ENCODE peak calls at places on chromosomes 13 and 19, in seven cellular contexts. A, T, S, Y, H, P and U are unnamed samples.

GRCh38 chr13:30845297-30846214 is 60.5 kb upstream of the MEDAG start:
- DNase-seq in A (no peak), T (no peak), S (no peak), Y (no peak), H (peak; percentile 63), P (no peak), U (no peak)

GRCh38 chr19:5718579-5719273 is 1.2 kb downstream of the LONP1 start:
- DNase-seq in A (peak; percentile 56), T (no peak), S (peak; percentile 35), Y (no peak), H (peak; percentile 85), P (no peak), U (peak; percentile 67)

GRCh38 chr19:40810160-40810559 is 11.2 kb downstream of the EGLN2 start:
- DNase-seq in A (no peak), T (no peak), S (no peak), Y (no peak), H (no peak), P (no peak), U (no peak)

GRCh38 chr13:74889321-74889720 is 592.6 kb downstream of the TBC1D4 start:
- DNase-seq in A (no peak), T (no peak), S (no peak), Y (no peak), H (no peak), P (no peak), U (no peak)

GRCh38 chr19:290539-291521 is at the start of gene PLPP2:
- DNase-seq in A (peak; percentile 10), T (peak; percentile 86), S (no peak), Y (peak; percentile 51), H (no peak), P (peak; percentile 76), U (no peak)

GRCh38 chr13:29676535-29676934 is 81.0 kb upstream of the SLC7A1 start:
- DNase-seq in A (no peak), T (no peak), S (no peak), Y (no peak), H (no peak), P (no peak), U (peak; percentile 49)

GRCh38 chr19:27748551-27749152 is 1464.3 kb downstream of the UQCRFS1 start:
- DNase-seq in A (no peak), T (no peak), S (no peak), Y (no peak), H (no peak), P (no peak), U (no peak)

GRCh38 chr19:13441810-13442512 is 64.3 kb downstream of the CACNA1A start:
- DNase-seq in A (no peak), T (peak; percentile 90), S (no peak), Y (peak; percentile 91), H (peak; percentile 83), P (no peak), U (peak; percentile 14)

GRCh38 chr19:35557539-35558399 is 5.7 kb downstream of the ATP4A start:
- DNase-seq in A (peak; percentile 45), T (peak; percentile 95), S (peak; percentile 20), Y (peak; percentile 95), H (peak; percentile 84), P (peak; percentile 15), U (no peak)

GRCh38 chr13:102710261-102710679 is 15.4 kb upstream of the METTL21C start:
- DNase-seq in A (no peak), T (no peak), S (no peak), Y (no peak), H (no peak), P (no peak), U (peak; percentile 84)

GRCh38 chr13:55569514-55569913 is 1571.2 kb upstream of the PRR20A start:
- DNase-seq in A (no peak), T (no peak), S (no peak), Y (no peak), H (no peak), P (no peak), U (no peak)

GRCh38 chr19:19661675-19662251 is 1.7 kb downstream of the ATP13A1 start:
- DNase-seq in A (peak; percentile 30), T (no peak), S (no peak), Y (peak; percentile 87), H (peak; percentile 81), P (no peak), U (no peak)

GRCh38 chr19:40907968-40908735 is 26.1 kb upstream of the CYP2A7 start:
- DNase-seq in A (peak; percentile 50), T (peak; percentile 91), S (peak; percentile 1), Y (peak; percentile 24), H (peak; percentile 73), P (no peak), U (no peak)

GRCh38 chr13:20405691-20406090 is 120.0 kb downstream of the CRYL1 start:
- DNase-seq in A (no peak), T (peak; percentile 87), S (no peak), Y (peak; percentile 72), H (no peak), P (no peak), U (no peak)

GRCh38 chr19:3234800-3235199 is 10.3 kb downstream of the CELF5 start:
- DNase-seq in A (no peak), T (peak; percentile 71), S (no peak), Y (no peak), H (peak; percentile 69), P (no peak), U (no peak)

GRCh38 chr19:45768644-45769053 is 403 bp downstream of the SIX5 start:
- DNase-seq in A (no peak), T (no peak), S (no peak), Y (peak; percentile 71), H (no peak), P (no peak), U (no peak)

GRCh38 chr13:105410602-105411001 is 1124.9 kb downstream of the EFNB2 start:
- DNase-seq in A (no peak), T (peak; percentile 54), S (peak; percentile 0), Y (peak; percentile 77), H (peak; percentile 70), P (peak; percentile 41), U (peak; percentile 40)

GRCh38 chr19:36605101-36605838 is at the start of gene ZNF382:
- DNase-seq in A (peak; percentile 84), T (peak; percentile 93), S (peak; percentile 79), Y (peak; percentile 83), H (peak; percentile 96), P (peak; percentile 56), U (peak; percentile 39)

GRCh38 chr13:64332048-64332447 is 2898.1 kb downstream of the PCDH9 start:
- DNase-seq in A (no peak), T (no peak), S (no peak), Y (no peak), H (no peak), P (no peak), U (no peak)